ENCODE peak calls at places on chromosomes 2 and 18, in eight cellular contexts. One of them, this sample, is unnamed.

GRCh38 chr2:9737053-9737875 is 106.0 kb upstream of the TAF1B start:
- DNase-seq in stimulated activated CD4-positive, alpha-beta T cell treated with anti-CD3 and anti-CD28 coated beads, Interleukin-1b, Interleukin-23, amount 100 ng/mL, for 24 hours: no peak
- DNase-seq in T-helper 9 cell: no peak
- DNase-seq in mucosa of descending colon: no peak
- DNase-seq in heart right ventricle: no peak
- DNase-seq in fibroblast of the conjunctiva: no peak
- DNase-seq in aorta: no peak
- DNase-seq in memory B cell: no peak
- DNase-seq in this sample: no peak

GRCh38 chr18:12882416-12882815 is 1.6 kb downstream of the PTPN2 start:
- DNase-seq in memory B cell: no peak
- DNase-seq in fibroblast of the conjunctiva: no peak
- DNase-seq in T-helper 9 cell: no peak
- DNase-seq in stimulated activated CD4-positive, alpha-beta T cell treated with anti-CD3 and anti-CD28 coated beads, Interleukin-1b, Interleukin-23, amount 100 ng/mL, for 24 hours: no peak
- DNase-seq in heart right ventricle: no peak
- DNase-seq in aorta: no peak
- DNase-seq in mucosa of descending colon: no peak
- DNase-seq in this sample: no peak

GRCh38 chr2:134154269-134154668 is 99.6 kb upstream of the MGAT5 start:
- DNase-seq in memory B cell: peak
- DNase-seq in fibroblast of the conjunctiva: no peak
- DNase-seq in mucosa of descending colon: no peak
- DNase-seq in stimulated activated CD4-positive, alpha-beta T cell treated with anti-CD3 and anti-CD28 coated beads, Interleukin-1b, Interleukin-23, amount 100 ng/mL, for 24 hours: no peak
- DNase-seq in T-helper 9 cell: no peak
- DNase-seq in aorta: no peak
- DNase-seq in heart right ventricle: no peak
- DNase-seq in this sample: peak

GRCh38 chr2:105822186-105822585 is 77.5 kb downstream of the NCK2 start:
- DNase-seq in fibroblast of the conjunctiva: no peak
- DNase-seq in stimulated activated CD4-positive, alpha-beta T cell treated with anti-CD3 and anti-CD28 coated beads, Interleukin-1b, Interleukin-23, amount 100 ng/mL, for 24 hours: no peak
- DNase-seq in mucosa of descending colon: no peak
- DNase-seq in heart right ventricle: no peak
- DNase-seq in aorta: no peak
- DNase-seq in memory B cell: peak
- DNase-seq in T-helper 9 cell: no peak
- DNase-seq in this sample: no peak

GRCh38 chr2:169637620-169638019 is 53.5 kb downstream of the PPIG start:
- DNase-seq in aorta: no peak
- DNase-seq in memory B cell: no peak
- DNase-seq in heart right ventricle: no peak
- DNase-seq in stimulated activated CD4-positive, alpha-beta T cell treated with anti-CD3 and anti-CD28 coated beads, Interleukin-1b, Interleukin-23, amount 100 ng/mL, for 24 hours: no peak
- DNase-seq in mucosa of descending colon: no peak
- DNase-seq in fibroblast of the conjunctiva: peak
- DNase-seq in T-helper 9 cell: no peak
- DNase-seq in this sample: no peak

GRCh38 chr2:117755768-117756167 is 58.7 kb upstream of the DDX18 start:
- DNase-seq in stimulated activated CD4-positive, alpha-beta T cell treated with anti-CD3 and anti-CD28 coated beads, Interleukin-1b, Interleukin-23, amount 100 ng/mL, for 24 hours: no peak
- DNase-seq in heart right ventricle: no peak
- DNase-seq in fibroblast of the conjunctiva: no peak
- DNase-seq in memory B cell: no peak
- DNase-seq in mucosa of descending colon: no peak
- DNase-seq in aorta: no peak
- DNase-seq in T-helper 9 cell: no peak
- DNase-seq in this sample: no peak

GRCh38 chr2:47819834-47820233 is 36.9 kb downstream of the MSH6 start:
- DNase-seq in fibroblast of the conjunctiva: no peak
- DNase-seq in memory B cell: no peak
- DNase-seq in aorta: no peak
- DNase-seq in stimulated activated CD4-positive, alpha-beta T cell treated with anti-CD3 and anti-CD28 coated beads, Interleukin-1b, Interleukin-23, amount 100 ng/mL, for 24 hours: no peak
- DNase-seq in mucosa of descending colon: no peak
- DNase-seq in T-helper 9 cell: no peak
- DNase-seq in heart right ventricle: no peak
- DNase-seq in this sample: no peak

GRCh38 chr2:239012936-239013669 is 165.2 kb downstream of the TWIST2 start:
- DNase-seq in fibroblast of the conjunctiva: no peak
- DNase-seq in mucosa of descending colon: no peak
- DNase-seq in aorta: no peak
- DNase-seq in memory B cell: no peak
- DNase-seq in T-helper 9 cell: no peak
- DNase-seq in stimulated activated CD4-positive, alpha-beta T cell treated with anti-CD3 and anti-CD28 coated beads, Interleukin-1b, Interleukin-23, amount 100 ng/mL, for 24 hours: no peak
- DNase-seq in heart right ventricle: no peak
- DNase-seq in this sample: no peak

GRCh38 chr2:200399046-200399445 is 92.6 kb downstream of the SPATS2L start:
- DNase-seq in aorta: no peak
- DNase-seq in mucosa of descending colon: no peak
- DNase-seq in memory B cell: no peak
- DNase-seq in stimulated activated CD4-positive, alpha-beta T cell treated with anti-CD3 and anti-CD28 coated beads, Interleukin-1b, Interleukin-23, amount 100 ng/mL, for 24 hours: no peak
- DNase-seq in fibroblast of the conjunctiva: no peak
- DNase-seq in T-helper 9 cell: no peak
- DNase-seq in heart right ventricle: no peak
- DNase-seq in this sample: no peak

GRCh38 chr2:137173514-137173913 is 408.2 kb downstream of the THSD7B start:
- DNase-seq in memory B cell: no peak
- DNase-seq in mucosa of descending colon: no peak
- DNase-seq in aorta: no peak
- DNase-seq in stimulated activated CD4-positive, alpha-beta T cell treated with anti-CD3 and anti-CD28 coated beads, Interleukin-1b, Interleukin-23, amount 100 ng/mL, for 24 hours: no peak
- DNase-seq in T-helper 9 cell: no peak
- DNase-seq in fibroblast of the conjunctiva: no peak
- DNase-seq in heart right ventricle: no peak
- DNase-seq in this sample: no peak

GRCh38 chr18:21129586-21130216 is 18.1 kb upstream of the ROCK1 start:
- DNase-seq in heart right ventricle: no peak
- DNase-seq in fibroblast of the conjunctiva: no peak
- DNase-seq in aorta: no peak
- DNase-seq in memory B cell: no peak
- DNase-seq in mucosa of descending colon: no peak
- DNase-seq in stimulated activated CD4-positive, alpha-beta T cell treated with anti-CD3 and anti-CD28 coated beads, Interleukin-1b, Interleukin-23, amount 100 ng/mL, for 24 hours: no peak
- DNase-seq in T-helper 9 cell: no peak
- DNase-seq in this sample: no peak

GRCh38 chr18:13353424-13353823 is 134.9 kb downstream of the LDLRAD4 start:
- DNase-seq in heart right ventricle: no peak
- DNase-seq in aorta: no peak
- DNase-seq in memory B cell: no peak
- DNase-seq in fibroblast of the conjunctiva: no peak
- DNase-seq in stimulated activated CD4-positive, alpha-beta T cell treated with anti-CD3 and anti-CD28 coated beads, Interleukin-1b, Interleukin-23, amount 100 ng/mL, for 24 hours: no peak
- DNase-seq in T-helper 9 cell: no peak
- DNase-seq in mucosa of descending colon: no peak
- DNase-seq in this sample: no peak

This sample was measured in right cardiac atrium.